ENCODE peak calls at places on chromosome 2, in six cellular contexts. R is IMR-90, B is neuronal stem cell, W is H9, I is H1, U is trophoblast cell. V is an unnamed sample.

GRCh38 chr2:11133238-11133935 is 21.9 kb upstream of the SLC66A3 start:
- DNase-seq in I (no peak), R (no peak), U (no peak), B (peak; percentile 33), W (no peak), V (peak; percentile 17)

GRCh38 chr2:55107428-55107827 is 57.2 kb upstream of the RTN4 start:
- DNase-seq in I (no peak), W (no peak), R (no peak), U (no peak), B (no peak), V (peak; percentile 75)

GRCh38 chr2:63983986-63984605 is 35.1 kb downstream of the VPS54 start:
- DNase-seq in R (peak; percentile 9), I (no peak), W (no peak), B (no peak), U (no peak), V (peak; percentile 57)

GRCh38 chr2:127469974-127470373 is 51.7 kb downstream of the PROC start:
- DNase-seq in I (no peak), U (no peak), B (no peak), W (no peak), R (no peak), V (no peak)

GRCh38 chr2:25877431-25878360 is 591 bp downstream of the ASXL2 start:
- DNase-seq in B (peak; percentile 45), W (peak; percentile 49), R (peak; percentile 58), U (peak; percentile 64), I (peak; percentile 67), V (peak; percentile 86)

GRCh38 chr2:30631051-30631671 is 176.1 kb downstream of the CAPN13 start:
- DNase-seq in I (no peak), B (no peak), U (no peak), R (peak; percentile 13), W (no peak), V (peak; percentile 25)

GRCh38 chr2:71385008-71385407 is 53.4 kb downstream of the ZNF638 start:
- DNase-seq in U (peak; percentile 66), B (no peak), R (peak; percentile 92), I (no peak), W (no peak), V (peak; percentile 79)

GRCh38 chr2:73112026-73112912 is 479 bp downstream of the RAB11FIP5 start:
- DNase-seq in I (peak; percentile 75), W (peak; percentile 57), U (peak; percentile 69), R (peak; percentile 49), B (peak; percentile 44), V (peak; percentile 62)

GRCh38 chr2:84908948-84909713 is 3.7 kb downstream of the TMSB10 start:
- DNase-seq in U (no peak), W (no peak), I (no peak), B (no peak), R (no peak), V (no peak)

GRCh38 chr2:84918430-84918829 is 13.0 kb downstream of the TMSB10 start:
- DNase-seq in I (no peak), R (no peak), U (no peak), W (no peak), B (no peak), V (no peak)

GRCh38 chr2:84912984-84913383 is 7.5 kb downstream of the TMSB10 start:
- DNase-seq in U (no peak), W (no peak), I (no peak), B (no peak), R (no peak), V (no peak)

GRCh38 chr2:84911135-84911678 is 5.8 kb downstream of the TMSB10 start:
- DNase-seq in W (no peak), I (no peak), B (no peak), U (peak; percentile 75), R (no peak), V (no peak)

DNA sequence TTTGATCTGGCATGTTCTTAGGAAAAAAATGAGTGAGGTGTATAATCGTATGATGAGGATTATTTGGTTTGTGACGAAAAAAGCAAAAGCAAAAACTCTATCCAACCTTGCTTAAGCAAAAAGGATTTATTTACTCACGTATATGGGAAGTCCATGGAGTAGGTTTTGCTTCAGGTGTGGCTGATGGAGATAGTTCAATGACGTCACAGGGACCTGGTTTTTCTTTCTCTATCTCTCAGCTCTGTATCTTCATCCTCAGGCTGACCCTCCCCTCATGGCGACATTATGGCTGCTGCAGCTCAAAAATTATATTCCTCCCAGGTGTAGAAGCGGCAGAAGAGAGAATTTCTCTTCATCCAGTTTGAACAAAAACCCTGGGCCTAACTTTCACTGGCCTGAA is 8.9 kb downstream of the TMSB10 start:
- DNase-seq in W (no peak), I (no peak), U (no peak), B (no peak), R (no peak), V (no peak)
- H3K14ac ChIP-seq in W (no peak overlapping the region), I (no peak overlapping the region), U (no peak overlapping the region), B (no peak overlapping the region), R (no peak overlapping the region), V (no peak overlapping the region)

GRCh38 chr2:128734521-128735295 is 416.0 kb upstream of the HS6ST1 start:
- DNase-seq in W (peak; percentile 67), U (peak; percentile 75), B (no peak), I (peak; percentile 67), R (peak; percentile 29), V (peak; percentile 92)
- H4K91ac ChIP-seq in W (no peak overlapping the region), U (no peak overlapping the region), B (no peak overlapping the region), I (no peak overlapping the region), R (no peak overlapping the region), V (peak overlapping the region; percentile 89)

GRCh38 chr2:109017017-109017416 is 28.0 kb upstream of the EDAR start:
- DNase-seq in U (peak; percentile 20), I (no peak), R (no peak), B (no peak), W (no peak), V (no peak)
- H3K27me3 ChIP-seq in U (peaks cover 3% of the 10 kb centered on the region), I (no peaks in the 10 kb centered on the region), R (peaks cover 64% of the 10 kb centered on the region), B (peaks cover 23% of the 10 kb centered on the region), W (no peaks in the 10 kb centered on the region), V (peaks cover 56% of the 10 kb centered on the region)

DNA sequence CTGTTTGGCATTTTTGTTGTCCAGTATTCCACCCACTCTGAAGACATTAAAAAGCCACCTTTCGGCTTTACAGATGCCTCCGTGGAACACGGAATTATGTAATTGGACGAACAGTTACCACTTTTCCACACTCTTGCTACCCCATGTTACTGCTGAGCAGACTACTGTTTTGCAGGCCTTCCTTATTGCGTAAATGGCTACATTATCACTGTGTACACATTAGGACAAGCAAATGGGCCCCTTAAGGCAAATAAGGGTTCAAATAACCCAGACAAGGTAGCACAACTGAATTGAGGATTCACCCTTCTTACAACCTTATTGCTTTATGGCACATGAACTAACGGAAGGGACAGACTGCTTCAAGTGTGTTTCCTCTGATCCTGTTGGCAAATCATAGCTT is 832.1 kb upstream of the FANCL start:
- DNase-seq in U (no peak), B (no peak), W (no peak), R (no peak), I (no peak), V (no peak)
- H3K14ac ChIP-seq in U (no peak overlapping the region), B (no peak overlapping the region), W (no peak overlapping the region), R (no peak overlapping the region), I (no peak overlapping the region), V (no peak overlapping the region)

GRCh38 chr2:107984667-107985066 is 1.7 kb upstream of the SLC5A7 start:
- DNase-seq in I (no peak), B (no peak), U (no peak), W (no peak), R (no peak), V (no peak)
- H4K91ac ChIP-seq in I (no peak overlapping the region), B (no peak overlapping the region), U (no peak overlapping the region), W (no peak overlapping the region), R (no peak overlapping the region), V (no peak overlapping the region)